ENCODE peak calls at places on chromosomes 13 and 19, in six cellular contexts. G is mesendoderm, A is neuronal stem cell, W is IMR-90, Q is H1, P is mesenchymal stem cell. L is an unnamed sample.

GRCh38 chr19:44951179-44952159 is 3.7 kb upstream of the CLPTM1 start:
- DNase-seq in W (peak; percentile 82), G (peak; percentile 86), Q (peak; percentile 76), P (peak; percentile 84), A (peak; percentile 82), L (peak; percentile 69)

GRCh38 chr13:90723381-90723780 is 624.1 kb upstream of the MIR17HG start:
- DNase-seq in A (no peak), G (no peak), P (peak; percentile 3), Q (no peak), W (no peak), L (no peak)

GRCh38 chr13:98664510-98664909 is 87.6 kb upstream of the STK24 start:
- DNase-seq in P (no peak), A (no peak), Q (no peak), G (no peak), W (no peak), L (no peak)

GRCh38 chr13:103431880-103432279 is 365.7 kb upstream of the SLC10A2 start:
- DNase-seq in G (no peak), Q (no peak), P (no peak), A (no peak), W (no peak), L (no peak)

GRCh38 chr13:114264886-114265611 is 16.4 kb upstream of the UPF3A start:
- DNase-seq in G (no peak), P (no peak), Q (no peak), A (no peak), W (peak; percentile 79), L (no peak)

GRCh38 chr19:48506138-48506733 is 5.4 kb downstream of the LMTK3 start:
- DNase-seq in P (peak; percentile 62), Q (no peak), W (peak; percentile 47), A (no peak), G (peak; percentile 78), L (peak; percentile 33)

GRCh38 chr13:113539822-113540221 is 44.7 kb upstream of the TFDP1 start:
- DNase-seq in G (no peak), P (no peak), Q (no peak), A (no peak), W (no peak), L (peak; percentile 10)

GRCh38 chr19:14139944-14140343 is 3.6 kb upstream of the ASF1B start:
- DNase-seq in P (peak; percentile 87), W (no peak), A (no peak), G (no peak), Q (no peak), L (no peak)

GRCh38 chr19:29247912-29248311 is 35.0 kb upstream of the UQCRFS1 start:
- DNase-seq in P (no peak), G (no peak), Q (no peak), W (no peak), A (no peak), L (peak; percentile 25)

GRCh38 chr13:103187621-103188020 is 121.4 kb upstream of the SLC10A2 start:
- DNase-seq in P (peak; percentile 8), A (no peak), W (no peak), Q (no peak), G (peak; percentile 42), L (no peak)

GRCh38 chr13:26202365-26202972 is 19.6 kb downstream of the RNF6 start:
- DNase-seq in Q (no peak), A (no peak), W (peak; percentile 64), P (peak; percentile 52), G (no peak), L (no peak)

GRCh38 chr19:47445937-47446402 is 25.7 kb downstream of the SLC8A2 start:
- DNase-seq in G (no peak), A (no peak), W (no peak), Q (peak; percentile 65), P (peak; percentile 44), L (peak; percentile 75)

GRCh38 chr13:27442071-27442647 is 8.2 kb downstream of the MTIF3 start:
- DNase-seq in A (no peak), P (no peak), G (no peak), Q (no peak), W (no peak), L (no peak)

GRCh38 chr13:57716295-57716694 is 84.8 kb downstream of the PCDH17 start:
- DNase-seq in G (peak; percentile 65), Q (no peak), P (no peak), W (no peak), A (no peak), L (peak; percentile 49)

GRCh38 chr13:106287351-106287750 is 248.1 kb downstream of the EFNB2 start:
- DNase-seq in A (no peak), W (no peak), Q (no peak), G (no peak), P (no peak), L (no peak)
- H2BK15ac ChIP-seq in A (no peak overlapping the region), W (no peak overlapping the region), Q (no peak overlapping the region), G (no peak overlapping the region), P (no peak overlapping the region), L (no peak overlapping the region)

DNA sequence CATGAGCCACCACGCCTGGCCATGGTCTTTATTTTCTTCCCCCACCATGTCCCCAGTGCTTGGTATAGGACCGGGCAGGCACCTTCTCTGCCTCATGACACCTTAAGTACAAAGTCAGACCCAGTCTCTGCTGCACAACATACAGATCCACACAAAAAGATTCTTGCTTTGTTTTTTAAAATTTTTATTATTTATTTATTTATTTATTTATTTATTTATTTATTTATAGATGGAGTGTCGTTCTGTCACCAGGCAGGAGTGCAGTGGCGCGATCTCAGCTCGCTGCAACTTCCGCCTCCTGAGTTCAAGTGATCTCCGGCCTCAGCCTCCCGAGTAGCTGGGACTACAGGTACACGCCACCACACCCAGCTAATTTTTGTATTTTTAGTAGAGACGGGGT is 2.5 kb upstream of the NFIX start:
- DNase-seq in Q (no peak), P (no peak), A (no peak), W (no peak), G (no peak), L (no peak)
- H2BK15ac ChIP-seq in Q (no peak overlapping the region), P (no peak overlapping the region), A (no peak overlapping the region), W (no peak overlapping the region), G (no peak overlapping the region), L (no peak overlapping the region)

GRCh38 chr19:7618366-7618765 is 11.0 kb downstream of the XAB2 start:
- DNase-seq in P (no peak), W (no peak), A (no peak), Q (no peak), G (no peak), L (no peak)

GRCh38 chr19:7619671-7620441 is 9.5 kb downstream of the XAB2 start:
- DNase-seq in A (no peak), Q (no peak), G (no peak), W (no peak), P (no peak), L (no peak)

GRCh38 chr19:7617735-7618134 is 11.6 kb downstream of the XAB2 start:
- DNase-seq in P (no peak), Q (no peak), A (no peak), W (no peak), G (no peak), L (no peak)

GRCh38 chr19:7617172-7617571 is 12.2 kb downstream of the XAB2 start:
- DNase-seq in P (no peak), W (no peak), G (no peak), Q (no peak), A (no peak), L (no peak)

DNA sequence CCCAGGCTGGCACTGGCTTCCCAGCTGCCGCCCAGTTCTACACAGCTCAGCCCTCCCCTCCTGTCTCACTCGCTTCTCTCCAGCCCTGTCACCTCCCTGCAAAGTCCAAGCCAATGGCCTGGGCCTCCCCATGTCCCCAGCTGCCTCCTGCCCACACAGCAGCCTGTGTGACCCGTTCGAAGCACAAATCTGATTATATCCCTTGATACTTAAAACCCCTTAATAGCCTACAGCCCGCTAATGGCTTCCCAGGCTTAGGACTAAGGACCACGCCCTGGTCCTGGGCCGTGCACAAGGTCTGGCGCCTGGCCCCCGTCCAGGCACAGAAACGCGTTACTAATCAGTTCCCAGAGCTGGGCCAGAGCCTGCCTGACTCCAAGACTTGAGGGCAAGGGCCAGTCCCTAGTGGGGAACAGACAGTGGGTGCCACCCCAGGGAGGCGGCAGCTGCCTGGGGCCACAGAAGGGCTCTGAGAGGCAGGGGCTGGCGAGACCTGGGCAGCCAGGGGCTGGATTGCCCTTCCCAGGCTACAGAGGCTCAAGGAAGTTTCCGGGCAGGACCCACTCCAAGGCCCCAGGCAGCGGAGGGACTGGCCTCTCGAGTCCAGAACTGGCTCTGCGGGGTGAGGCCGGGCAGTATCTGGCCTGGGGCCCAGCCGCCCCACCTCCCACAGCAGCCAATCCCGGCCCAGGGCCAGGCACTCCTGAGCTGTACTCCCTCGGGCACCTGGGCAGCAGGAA is 10.4 kb downstream of the XAB2 start:
- DNase-seq in Q (no peak), P (no peak), A (no peak), W (no peak), G (no peak), L (no peak)
- H2BK15ac ChIP-seq in Q (no peak overlapping the region), P (no peak overlapping the region), A (no peak overlapping the region), W (no peak overlapping the region), G (no peak overlapping the region), L (no peak overlapping the region)

DNA sequence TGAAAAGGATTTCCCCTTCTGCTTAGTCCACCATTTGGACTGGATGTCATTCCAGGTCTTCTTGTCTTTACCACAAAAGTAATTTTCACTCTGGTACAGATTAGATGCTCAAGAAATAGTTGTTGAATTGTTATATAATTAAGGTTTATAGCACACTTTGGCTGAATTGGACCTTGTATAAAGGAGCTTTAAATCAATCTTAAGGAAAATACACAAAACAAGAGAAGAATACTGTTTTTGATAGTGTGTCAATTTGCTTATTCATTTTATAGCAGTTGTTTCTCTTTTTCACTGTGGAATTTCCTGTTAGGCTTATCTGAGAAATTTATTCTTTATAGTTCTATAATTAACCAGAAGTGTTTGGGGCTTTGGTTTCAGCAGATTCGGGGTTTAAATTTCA is 62.7 kb upstream of the TDRD3 start:
- DNase-seq in W (no peak), Q (no peak), A (no peak), G (no peak), P (no peak), L (no peak)
- H2BK15ac ChIP-seq in W (no peak overlapping the region), Q (no peak overlapping the region), A (no peak overlapping the region), G (peak overlapping the region; percentile 92), P (no peak overlapping the region), L (no peak overlapping the region)

L was measured in H9.